ENCODE peak calls at places on chromosome 14, in four cellular contexts. One of them, this sample, is unnamed.

GRCh38 chr14:28375295-28375694 is 391.3 kb upstream of the FOXG1 start:
- DNase-seq in naive thymus-derived CD8-positive, alpha-beta T cell: no peak
- DNase-seq in HS-5: no peak
- DNase-seq in stimulated activated CD8-positive, alpha-beta memory T cell treated with anti-CD3 and anti-CD28 coated beads, Interleukin-4, amount 100 ng/mL, for 1 hour: no peak
- DNase-seq in this sample: no peak

GRCh38 chr14:38137005-38137404 is 70.7 kb upstream of the SSTR1 start:
- DNase-seq in naive thymus-derived CD8-positive, alpha-beta T cell: no peak
- DNase-seq in HS-5: no peak
- DNase-seq in stimulated activated CD8-positive, alpha-beta memory T cell treated with anti-CD3 and anti-CD28 coated beads, Interleukin-4, amount 100 ng/mL, for 1 hour: no peak
- DNase-seq in this sample: no peak

GRCh38 chr14:44778562-44778961 is 183.2 kb downstream of the KLHL28 start:
- DNase-seq in naive thymus-derived CD8-positive, alpha-beta T cell: no peak
- DNase-seq in HS-5: peak
- DNase-seq in stimulated activated CD8-positive, alpha-beta memory T cell treated with anti-CD3 and anti-CD28 coated beads, Interleukin-4, amount 100 ng/mL, for 1 hour: no peak
- DNase-seq in this sample: no peak

GRCh38 chr14:74577247-74577947 is 34.6 kb downstream of the LTBP2 start:
- DNase-seq in naive thymus-derived CD8-positive, alpha-beta T cell: no peak
- DNase-seq in HS-5: no peak
- DNase-seq in stimulated activated CD8-positive, alpha-beta memory T cell treated with anti-CD3 and anti-CD28 coated beads, Interleukin-4, amount 100 ng/mL, for 1 hour: no peak
- DNase-seq in this sample: no peak

GRCh38 chr14:77027538-77028383 is 747 bp downstream of the IRF2BPL start:
- DNase-seq in naive thymus-derived CD8-positive, alpha-beta T cell: peak
- DNase-seq in HS-5: no peak
- DNase-seq in stimulated activated CD8-positive, alpha-beta memory T cell treated with anti-CD3 and anti-CD28 coated beads, Interleukin-4, amount 100 ng/mL, for 1 hour: peak
- DNase-seq in this sample: peak

GRCh38 chr14:89757313-89757939 is 197.1 kb downstream of the EFCAB11 start:
- DNase-seq in naive thymus-derived CD8-positive, alpha-beta T cell: no peak
- DNase-seq in HS-5: no peak
- DNase-seq in stimulated activated CD8-positive, alpha-beta memory T cell treated with anti-CD3 and anti-CD28 coated beads, Interleukin-4, amount 100 ng/mL, for 1 hour: no peak
- DNase-seq in this sample: no peak

GRCh38 chr14:81625343-81625742 is 91.7 kb upstream of the SEL1L start:
- DNase-seq in naive thymus-derived CD8-positive, alpha-beta T cell: no peak
- DNase-seq in HS-5: no peak
- DNase-seq in stimulated activated CD8-positive, alpha-beta memory T cell treated with anti-CD3 and anti-CD28 coated beads, Interleukin-4, amount 100 ng/mL, for 1 hour: no peak
- DNase-seq in this sample: no peak

GRCh38 chr14:38721822-38722431 is 381.1 kb downstream of the SEC23A start:
- DNase-seq in naive thymus-derived CD8-positive, alpha-beta T cell: no peak
- DNase-seq in HS-5: peak
- DNase-seq in stimulated activated CD8-positive, alpha-beta memory T cell treated with anti-CD3 and anti-CD28 coated beads, Interleukin-4, amount 100 ng/mL, for 1 hour: no peak
- DNase-seq in this sample: peak

GRCh38 chr14:57866199-57866755 is 385 bp upstream of the SLC35F4 start:
- DNase-seq in naive thymus-derived CD8-positive, alpha-beta T cell: no peak
- DNase-seq in HS-5: no peak
- DNase-seq in stimulated activated CD8-positive, alpha-beta memory T cell treated with anti-CD3 and anti-CD28 coated beads, Interleukin-4, amount 100 ng/mL, for 1 hour: no peak
- DNase-seq in this sample: no peak

GRCh38 chr14:23431486-23431885 is 4.0 kb downstream of the MYH7 start:
- DNase-seq in naive thymus-derived CD8-positive, alpha-beta T cell: no peak
- DNase-seq in HS-5: no peak
- DNase-seq in stimulated activated CD8-positive, alpha-beta memory T cell treated with anti-CD3 and anti-CD28 coated beads, Interleukin-4, amount 100 ng/mL, for 1 hour: no peak
- DNase-seq in this sample: no peak

This sample was measured in mucosa of descending colon.